ENCODE peak calls at places on chromosomes 5 and 9, in six cellular contexts. J is kidney, M is heart left ventricle, Z is left ventricle myocardium inferior, A is stomach, S is heart right ventricle. Y is an unnamed sample.

GRCh38 chr9:107251756-107252322 is 31.2 kb upstream of the RAD23B start:
- DNase-seq in M (peak), S (peak), J (no peak), Z (peak), A (peak), Y (no peak)

GRCh38 chr5:38816083-38817030 is 29.5 kb upstream of the OSMR start:
- DNase-seq in Z (no peak), M (no peak), S (no peak), J (peak), A (no peak), Y (no peak)

GRCh38 chr5:88675758-88676636 is 207.0 kb downstream of the MEF2C start:
- DNase-seq in J (peak), A (no peak), M (no peak), Z (no peak), S (no peak), Y (no peak)

GRCh38 chr9:114164191-114164794 is 9.0 kb downstream of the COL27A1 start:
- DNase-seq in J (peak), S (no peak), M (no peak), Z (no peak), A (no peak), Y (no peak)

GRCh38 chr5:125202353-125202752 is 455.9 kb upstream of the ZNF608 start:
- DNase-seq in Z (no peak), S (no peak), M (no peak), J (no peak), A (no peak), Y (no peak)

GRCh38 chr5:67971223-67971830 is 244.2 kb upstream of the PIK3R1 start:
- DNase-seq in Z (no peak), S (no peak), J (no peak), M (no peak), A (no peak), Y (no peak)

GRCh38 chr9:114007991-114008666 is 70.0 kb downstream of the AMBP start:
- DNase-seq in S (peak), J (peak), M (peak), Z (no peak), A (peak), Y (no peak)

GRCh38 chr5:164500856-164501255 is 995.4 kb downstream of the MAT2B start:
- DNase-seq in Z (no peak), S (no peak), A (no peak), J (no peak), M (no peak), Y (no peak)

GRCh38 chr5:67234671-67235176 is 38.1 kb upstream of the CD180 start:
- DNase-seq in M (peak), S (peak), J (peak), Z (peak), A (no peak), Y (peak)

GRCh38 chr5:175823731-175824525 is 47.5 kb upstream of the CPLX2 start:
- DNase-seq in A (no peak), S (no peak), Z (no peak), M (no peak), J (peak), Y (no peak)

GRCh38 chr5:8081179-8081578 is 212.2 kb downstream of the MTRR start:
- DNase-seq in Z (no peak), S (no peak), J (no peak), A (no peak), M (no peak), Y (no peak)

GRCh38 chr9:93200449-93200742 is 16.5 kb downstream of the WNK2 start:
- DNase-seq in J (no peak), S (no peak), M (no peak), Z (no peak), A (no peak), Y (no peak)

GRCh38 chr9:137030528-137030927 is 1.4 kb downstream of the FUT7 start:
- DNase-seq in S (no peak), Z (no peak), A (peak), J (no peak), M (peak), Y (no peak)

GRCh38 chr9:133087429-133088145 is 25.8 kb downstream of the CEL start:
- DNase-seq in Z (no peak), S (no peak), M (no peak), J (peak), A (no peak), Y (no peak)

GRCh38 chr9:35658894-35659220 is 765 bp downstream of the CCDC107 start:
- DNase-seq in J (peak), M (no peak), S (no peak), Z (peak), A (no peak), Y (no peak)

GRCh38 chr9:120403543-120403856 is 176.5 kb downstream of the CDK5RAP2 start:
- DNase-seq in S (no peak), A (no peak), J (no peak), M (no peak), Z (no peak), Y (no peak)

GRCh38 chr5:39202594-39203290 is 16.6 kb downstream of the FYB1 start:
- DNase-seq in J (no peak), M (no peak), Z (no peak), A (no peak), S (no peak), Y (no peak)

GRCh38 chr5:127298623-127299022 is 8.0 kb downstream of the MEGF10 start:
- DNase-seq in S (no peak), J (no peak), M (no peak), Z (no peak), A (no peak), Y (no peak)

GRCh38 chr5:60295423-60295822 is 401.9 kb upstream of the PDE4D start:
- DNase-seq in S (peak), J (no peak), Z (no peak), A (peak), M (no peak), Y (no peak)

GRCh38 chr5:168480601-168481000 is 5.7 kb upstream of the RARS1 start:
- DNase-seq in S (no peak), A (no peak), M (no peak), Z (no peak), J (no peak), Y (no peak)

GRCh38 chr9:4666042-4666699 is at the start of gene SPATA6L:
- DNase-seq in J (peak), S (peak), A (peak), M (peak), Z (peak), Y (peak)
- TF ChIP-seq CTCF in J (no peak), S (no peak), A (no peak), M (no peak), Z (peak), Y (no peak)

GRCh38 chr9:281753-282645 is 67.3 kb downstream of the DOCK8 start:
- DNase-seq in S (no peak), A (no peak), J (no peak), M (no peak), Z (no peak), Y (no peak)
- H3K27ac ChIP-seq in S (no peak), A (no peak), J (no peak), M (no peak), Z (no peak), Y (no peak)

GRCh38 chr9:110126986-110127864 is 80.7 kb downstream of the C9orf152 start:
- DNase-seq in A (peak), S (peak), Z (peak), J (peak), M (peak), Y (peak)
- H3K4me3 ChIP-seq in A (peak), S (peak), Z (peak), J (peak), M (peak), Y (no peak)

GRCh38 chr5:162231522-162231921 is 163.9 kb downstream of the GABRG2 start:
- DNase-seq in S (no peak), Z (no peak), A (no peak), M (no peak), J (no peak), Y (no peak)

GRCh38 chr5:162230348-162230747 is 162.8 kb downstream of the GABRG2 start:
- DNase-seq in J (no peak), M (no peak), Z (no peak), A (no peak), S (no peak), Y (no peak)

GRCh38 chr5:162221884-162222283 is 154.3 kb downstream of the GABRG2 start:
- DNase-seq in J (no peak), S (no peak), M (no peak), A (no peak), Z (no peak), Y (no peak)

GRCh38 chr5:162227075-162227474 is 159.5 kb downstream of the GABRG2 start:
- DNase-seq in S (no peak), J (no peak), Z (no peak), A (no peak), M (no peak), Y (no peak)
- TF ChIP-seq CTCF in S (no peak), J (no peak), Z (no peak), A (no peak), M (no peak), Y (no peak)

GRCh38 chr9:128898382-128898781 is 16.4 kb downstream of the LRRC8A start:
- DNase-seq in J (no peak), A (no peak), M (no peak), S (no peak), Z (no peak), Y (no peak)
- H3K27ac ChIP-seq in J (no peak), A (peak), M (peak), S (peak), Z (peak), Y (peak)

GRCh38 chr5:122126711-122127385 is 2.5 kb upstream of the ZNF474 start:
- DNase-seq in S (no peak), Z (no peak), M (no peak), J (no peak), A (no peak), Y (no peak)
- H3K4me3 ChIP-seq in S (no peak), Z (no peak), M (no peak), J (no peak), A (no peak), Y (no peak)

GRCh38 chr9:97623946-97624345 is 9.2 kb downstream of the TSTD2 start:
- DNase-seq in A (no peak), Z (no peak), M (no peak), S (no peak), J (no peak), Y (no peak)
- TF ChIP-seq CTCF in A (no peak), Z (no peak), M (no peak), S (no peak), J (no peak), Y (no peak)

GRCh38 chr5:123090641-123091257 is 1.7 kb downstream of the PRDM6 start:
- DNase-seq in M (no peak), S (no peak), Z (no peak), A (no peak), J (no peak), Y (no peak)
- H3K27ac ChIP-seq in M (no peak), S (no peak), Z (no peak), A (no peak), J (no peak), Y (peak)

GRCh38 chr9:108680946-108681345 is 174.8 kb downstream of the ACTL7B start:
- DNase-seq in A (no peak), Z (no peak), M (no peak), S (no peak), J (no peak), Y (no peak)
- H3K4me3 ChIP-seq in A (no peak), Z (no peak), M (no peak), S (no peak), J (no peak), Y (no peak)

GRCh38 chr5:34656700-34657549 is 797 bp downstream of the RAI14 start:
- DNase-seq in S (peak), A (peak), M (peak), Z (peak), J (peak), Y (no peak)
- TF ChIP-seq CTCF in S (no peak), A (no peak), M (no peak), Z (no peak), J (no peak), Y (no peak)